ENCODE peak calls at places on chromosomes 11 and 22, in eight cellular contexts. P is uterus, K is A549, F is breast epithelium, Z is heart left ventricle, E is ovary, J is H1, O is adrenal gland. N is an unnamed sample.

GRCh38 chr22:24265734-24266133 is 4.9 kb upstream of the SPECC1L start:
- DNase-seq in P (no peak), K (no peak), F (no peak), Z (no peak), E (no peak), J (no peak), O (no peak), N (no peak)

GRCh38 chr11:34354782-34355181 is 3.0 kb downstream of the ABTB2 start:
- DNase-seq in P (no peak), K (no peak), F (no peak), Z (no peak), E (no peak), J (no peak), O (no peak), N (no peak)

GRCh38 chr11:131092469-131092868 is 176.2 kb upstream of the SNX19 start:
- DNase-seq in P (no peak), K (no peak), F (no peak), Z (no peak), E (no peak), J (no peak), O (no peak), N (no peak)

GRCh38 chr11:76214186-76214585 is 7.9 kb upstream of the WNT11 start:
- DNase-seq in P (no peak), K (no peak), F (no peak), Z (no peak), E (no peak), J (no peak), O (no peak), N (no peak)

GRCh38 chr11:128536521-128536920 is 50.8 kb downstream of the ETS1 start:
- DNase-seq in P (no peak), K (no peak), F (no peak), Z (no peak), E (no peak), J (no peak), O (no peak), N (no peak)

GRCh38 chr11:103625624-103625965 is 410.8 kb upstream of the DDI1 start:
- DNase-seq in P (no peak), K (no peak), F (no peak), Z (no peak), E (no peak), J (no peak), O (no peak), N (no peak)

GRCh38 chr11:106304274-106304673 is 226.8 kb downstream of the AASDHPPT start:
- DNase-seq in P (no peak), K (no peak), F (no peak), Z (no peak), E (no peak), J (no peak), O (no peak), N (no peak)

GRCh38 chr11:79049627-79050238 is 391.1 kb downstream of the TENM4 start:
- DNase-seq in P (no peak), K (no peak), F (no peak), Z (no peak), E (no peak), J (no peak), O (no peak), N (no peak)

GRCh38 chr11:126589492-126589803 is 234.0 kb downstream of the ST3GAL4 start:
- DNase-seq in P (no peak), K (no peak), F (no peak), Z (no peak), E (no peak), J (no peak), O (no peak), N (no peak)

GRCh38 chr11:103773059-103773458 is 263.4 kb upstream of the DDI1 start:
- DNase-seq in P (no peak), K (no peak), F (no peak), Z (no peak), E (no peak), J (no peak), O (no peak), N (no peak)

GRCh38 chr22:31260474-31260856 is 31.8 kb downstream of the PIK3IP1 start:
- DNase-seq in P (no peak), K (no peak), F (no peak), Z (no peak), E (no peak), J (no peak), O (no peak), N (no peak)

GRCh38 chr11:44766112-44766971 is 39.6 kb downstream of the TSPAN18 start:
- DNase-seq in P (peak; percentile 56), K (no peak), F (no peak), Z (peak; percentile 89), E (peak; percentile 51), J (peak; percentile 38), O (peak; percentile 87), N (peak; percentile 50)

GRCh38 chr11:87128372-87128771 is 90.6 kb downstream of the TMEM135 start:
- DNase-seq in P (no peak), K (no peak), F (no peak), Z (no peak), E (no peak), J (no peak), O (no peak), N (no peak)

DNA sequence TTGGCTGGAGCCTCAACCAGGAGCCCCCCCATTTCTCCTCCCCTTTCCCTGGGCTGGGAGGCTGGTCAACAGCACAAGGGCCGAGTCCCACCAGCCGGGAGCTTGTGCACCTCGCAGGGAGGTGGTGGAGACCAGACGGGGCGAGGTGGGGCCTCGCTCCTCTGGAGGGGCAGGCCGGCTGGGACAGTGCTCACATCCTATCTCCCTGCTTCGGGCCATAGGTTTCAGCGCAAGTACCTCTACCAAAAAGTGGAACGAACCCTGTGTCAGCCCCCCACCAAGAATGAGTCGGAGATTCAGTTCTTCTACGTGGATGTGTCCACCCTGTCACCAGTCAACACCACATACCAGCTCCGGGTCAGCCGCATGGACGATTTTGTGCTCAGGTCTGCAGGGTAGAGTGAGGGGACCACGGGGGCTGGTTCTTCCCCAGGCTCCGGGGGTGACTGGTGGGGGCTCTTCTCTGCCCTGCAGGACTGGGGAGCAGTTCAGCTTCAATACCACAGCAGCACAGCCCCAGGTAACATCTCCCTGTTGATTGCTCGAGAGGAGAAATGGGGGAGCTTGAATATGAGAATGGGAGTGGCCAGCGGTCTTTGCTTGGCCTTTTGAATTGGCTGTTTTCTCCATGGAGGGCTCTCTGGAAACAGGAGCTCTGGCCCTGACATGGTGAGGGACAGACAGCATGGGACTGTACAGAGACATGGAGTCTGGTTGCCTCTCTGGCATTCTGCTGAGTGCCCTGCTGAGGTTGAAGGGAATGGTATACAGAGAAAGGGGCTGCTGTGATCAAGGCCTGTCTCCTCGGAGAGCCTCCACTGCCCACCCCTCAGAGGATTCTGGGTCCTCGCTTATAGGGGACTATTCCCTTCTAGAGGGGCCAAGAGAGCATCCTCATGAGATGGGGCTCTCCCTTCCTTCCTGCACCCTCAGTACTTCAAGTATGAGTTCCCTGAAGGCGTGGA is 3.3 kb downstream of the SIDT2 start:
- DNase-seq in P (no peak), K (no peak), F (no peak), Z (no peak), E (no peak), J (no peak), O (no peak), N (peak; percentile 14)
- H3K4me3 ChIP-seq in P (no peak overlapping the region), K (no peak overlapping the region), F (peak overlapping the region; percentile 88), Z (no peak overlapping the region), E (no peak overlapping the region), J (no peak overlapping the region), O (no peak overlapping the region), N (peak overlapping the region; percentile 75)

GRCh38 chr22:21972806-21973205 is 9.8 kb downstream of the TOP3B start:
- DNase-seq in P (no peak), K (no peak), F (no peak), Z (no peak), E (no peak), J (no peak), O (no peak), N (no peak)
- TF ChIP-seq POLR2A in P (no peak), K (no peak), F (no peak), Z (no peak), E (no peak), J (no peak), O (no peak), N (no peak)

GRCh38 chr22:40535642-40536041 is 100.9 kb downstream of the MRTFA start:
- DNase-seq in P (no peak), K (no peak), F (no peak), Z (no peak), E (no peak), J (no peak), O (no peak), N (no peak)

GRCh38 chr22:40535189-40535512 is 101.4 kb downstream of the MRTFA start:
- DNase-seq in P (no peak), K (no peak), F (no peak), Z (no peak), E (no peak), J (no peak), O (no peak), N (no peak)

GRCh38 chr22:40533712-40534378 is 102.7 kb downstream of the MRTFA start:
- DNase-seq in P (no peak), K (peak; percentile 47), F (no peak), Z (no peak), E (no peak), J (no peak), O (no peak), N (no peak)

GRCh38 chr22:40531951-40532900 is 104.3 kb downstream of the MRTFA start:
- DNase-seq in P (no peak), K (no peak), F (no peak), Z (no peak), E (no peak), J (no peak), O (no peak), N (no peak)

GRCh38 chr22:40534379-40535188 is 101.9 kb downstream of the MRTFA start:
- DNase-seq in P (no peak), K (no peak), F (no peak), Z (no peak), E (no peak), J (no peak), O (no peak), N (no peak)
- H3K4me3 ChIP-seq in P (no peak overlapping the region), K (peak overlapping the region; percentile 45), F (peak overlapping the region; percentile 12), Z (no peak overlapping the region), E (no peak overlapping the region), J (no peak overlapping the region), O (no peak overlapping the region), N (no peak overlapping the region)

DNA sequence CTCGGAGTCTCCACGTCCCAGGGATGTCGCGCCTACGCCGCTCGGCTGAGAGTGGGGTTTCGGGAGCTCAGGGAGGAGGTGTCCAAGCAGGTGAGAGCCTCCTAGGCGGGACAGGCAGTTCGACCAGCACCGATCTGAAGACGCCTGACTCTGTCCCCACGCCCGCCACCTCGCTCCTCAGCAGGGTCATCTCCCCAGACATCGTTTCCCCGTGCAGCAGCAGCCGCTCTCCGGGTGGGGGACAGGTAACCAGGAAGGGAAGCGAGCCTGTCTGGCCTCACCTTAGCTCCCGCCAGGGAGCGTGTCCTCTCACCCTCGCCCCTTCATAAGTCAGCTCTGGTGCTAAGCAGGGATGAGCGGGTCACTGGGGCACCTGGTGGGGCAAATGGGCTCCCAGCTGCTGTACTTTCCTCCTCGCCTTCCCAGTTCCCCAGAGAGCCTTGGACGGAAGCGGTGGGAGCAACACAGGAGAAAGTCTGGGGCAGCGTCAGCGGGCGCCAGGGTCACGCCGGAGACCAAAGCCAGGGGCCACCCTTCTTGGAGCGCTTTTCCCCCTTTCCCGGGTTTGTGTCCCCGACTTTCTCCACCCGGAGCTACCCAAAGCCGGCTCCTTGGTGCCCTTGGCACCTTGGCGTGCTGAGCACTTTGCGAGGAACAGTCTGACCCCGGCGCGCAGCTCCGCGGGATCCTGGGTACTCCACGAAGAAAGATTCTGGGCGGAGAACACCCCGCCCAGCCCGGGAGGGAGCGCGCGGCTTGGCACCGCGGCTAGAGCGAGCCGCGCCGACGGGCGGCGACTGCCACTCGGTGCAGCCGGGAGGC is 1.6 kb downstream of the SPON1 start:
- DNase-seq in P (peak; percentile 37), K (no peak), F (no peak), Z (peak; percentile 33), E (peak; percentile 50), J (peak; percentile 78), O (no peak), N (no peak)
- TF ChIP-seq POLR2A in P (no peak), K (no peak), F (no peak), Z (no peak), E (no peak), J (no peak), O (no peak), N (no peak)

GRCh38 chr22:20392983-20393704 is 807 bp upstream of the ZNF74 start:
- DNase-seq in P (no peak), K (no peak), F (no peak), Z (peak; percentile 31), E (peak; percentile 41), J (no peak), O (no peak), N (no peak)
- H3K4me3 ChIP-seq in P (peak overlapping the region; percentile 50), K (peak overlapping the region; percentile 60), F (peak overlapping the region; percentile 82), Z (peak overlapping the region; percentile 58), E (peak overlapping the region; percentile 93), J (peak overlapping the region; percentile 97), O (peak overlapping the region; percentile 36), N (peak overlapping the region; percentile 72)